ENCODE peak calls at places on chromosomes 7 and 10, in six cellular contexts. One of them, this sample, is unnamed.

GRCh38 chr7:90613088-90613498 is 17.0 kb downstream of the CDK14 start:
- DNase-seq in brain microvascular endothelial cell: no peak
- DNase-seq in fibroblast of the aortic adventitia: peak
- DNase-seq in endothelial cell: no peak
- DNase-seq in astrocyte of the cerebellum: no peak
- DNase-seq in K562: no peak
- DNase-seq in this sample: peak

GRCh38 chr7:155722118-155722517 is 77.7 kb downstream of the RBM33 start:
- DNase-seq in brain microvascular endothelial cell: no peak
- DNase-seq in fibroblast of the aortic adventitia: no peak
- DNase-seq in endothelial cell: no peak
- DNase-seq in astrocyte of the cerebellum: no peak
- DNase-seq in K562: no peak
- DNase-seq in this sample: no peak

GRCh38 chr7:106486331-106486730 is 174.6 kb downstream of the CCDC71L start:
- DNase-seq in brain microvascular endothelial cell: no peak
- DNase-seq in fibroblast of the aortic adventitia: peak
- DNase-seq in endothelial cell: no peak
- DNase-seq in astrocyte of the cerebellum: peak
- DNase-seq in K562: no peak
- DNase-seq in this sample: no peak

GRCh38 chr7:157525501-157525915 is 188.7 kb downstream of the DNAJB6 start:
- DNase-seq in brain microvascular endothelial cell: no peak
- DNase-seq in fibroblast of the aortic adventitia: no peak
- DNase-seq in endothelial cell: no peak
- DNase-seq in astrocyte of the cerebellum: no peak
- DNase-seq in K562: peak
- DNase-seq in this sample: no peak

GRCh38 chr7:10889266-10889898 is 84.3 kb upstream of the PHF14 start:
- DNase-seq in brain microvascular endothelial cell: peak
- DNase-seq in fibroblast of the aortic adventitia: peak
- DNase-seq in endothelial cell: peak
- DNase-seq in astrocyte of the cerebellum: peak
- DNase-seq in K562: peak
- DNase-seq in this sample: peak

GRCh38 chr7:7897509-7897908 is 71.1 kb upstream of the GLCCI1 start:
- DNase-seq in brain microvascular endothelial cell: no peak
- DNase-seq in fibroblast of the aortic adventitia: no peak
- DNase-seq in endothelial cell: no peak
- DNase-seq in astrocyte of the cerebellum: no peak
- DNase-seq in K562: no peak
- DNase-seq in this sample: no peak

GRCh38 chr7:93226310-93226709 is at the start of gene HEPACAM2:
- DNase-seq in brain microvascular endothelial cell: no peak
- DNase-seq in fibroblast of the aortic adventitia: no peak
- DNase-seq in endothelial cell: no peak
- DNase-seq in astrocyte of the cerebellum: no peak
- DNase-seq in K562: no peak
- DNase-seq in this sample: no peak

GRCh38 chr10:86668297-86669165 is at the start of gene LDB3:
- DNase-seq in brain microvascular endothelial cell: peak
- DNase-seq in fibroblast of the aortic adventitia: no peak
- DNase-seq in endothelial cell: no peak
- DNase-seq in astrocyte of the cerebellum: no peak
- DNase-seq in K562: no peak
- DNase-seq in this sample: no peak

GRCh38 chr7:66142996-66143395 is 28.3 kb downstream of the CRCP start:
- DNase-seq in brain microvascular endothelial cell: no peak
- DNase-seq in fibroblast of the aortic adventitia: no peak
- DNase-seq in endothelial cell: no peak
- DNase-seq in astrocyte of the cerebellum: no peak
- DNase-seq in K562: no peak
- DNase-seq in this sample: no peak

GRCh38 chr10:119494224-119495060 is 48.1 kb downstream of the RGS10 start:
- DNase-seq in brain microvascular endothelial cell: no peak
- DNase-seq in fibroblast of the aortic adventitia: peak
- DNase-seq in endothelial cell: no peak
- DNase-seq in astrocyte of the cerebellum: no peak
- DNase-seq in K562: no peak
- DNase-seq in this sample: no peak

GRCh38 chr10:119025336-119025735 is 4.2 kb upstream of the NANOS1 start:
- DNase-seq in brain microvascular endothelial cell: peak
- DNase-seq in fibroblast of the aortic adventitia: peak
- DNase-seq in endothelial cell: no peak
- DNase-seq in astrocyte of the cerebellum: peak
- DNase-seq in K562: no peak
- DNase-seq in this sample: no peak

GRCh38 chr7:67470256-67470751 is 473.7 kb downstream of the TYW1 start:
- DNase-seq in brain microvascular endothelial cell: no peak
- DNase-seq in fibroblast of the aortic adventitia: no peak
- DNase-seq in endothelial cell: no peak
- DNase-seq in astrocyte of the cerebellum: no peak
- DNase-seq in K562: no peak
- DNase-seq in this sample: no peak

GRCh38 chr10:47246409-47247189 is 53.4 kb upstream of the GDF10 start:
- DNase-seq in brain microvascular endothelial cell: no peak
- DNase-seq in fibroblast of the aortic adventitia: no peak
- DNase-seq in endothelial cell: no peak
- DNase-seq in astrocyte of the cerebellum: no peak
- DNase-seq in K562: no peak
- DNase-seq in this sample: no peak

DNA sequence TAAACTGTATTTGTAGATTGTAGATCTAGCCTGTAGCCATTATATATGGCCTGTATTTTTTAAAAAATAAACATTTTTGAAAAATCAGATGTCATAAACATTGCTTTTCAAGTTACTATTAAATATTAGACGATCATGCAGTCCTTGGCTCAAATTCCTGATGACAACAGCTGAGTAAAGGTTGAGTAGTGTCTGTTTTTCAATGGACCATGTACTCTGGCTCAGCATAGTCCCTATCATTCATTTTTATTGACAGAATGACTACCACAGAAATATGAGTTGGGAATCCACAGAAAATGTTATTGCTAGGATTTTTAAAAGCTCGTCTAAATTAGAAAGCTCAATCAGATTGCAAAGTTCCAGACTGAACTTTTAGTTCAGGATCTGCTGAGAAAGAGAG is 145.4 kb downstream of the SORCS1 start:
- DNase-seq in brain microvascular endothelial cell: no peak
- DNase-seq in fibroblast of the aortic adventitia: no peak
- DNase-seq in endothelial cell: no peak
- DNase-seq in astrocyte of the cerebellum: no peak
- DNase-seq in K562: no peak
- DNase-seq in this sample: no peak
- TF ChIP-seq CTCF in brain microvascular endothelial cell: no peak
- TF ChIP-seq CTCF in fibroblast of the aortic adventitia: no peak
- TF ChIP-seq CTCF in endothelial cell: no peak
- TF ChIP-seq CTCF in astrocyte of the cerebellum: no peak
- TF ChIP-seq CTCF in K562: no peak
- TF ChIP-seq CTCF in this sample: no peak

GRCh38 chr7:49850921-49851613 is 77.6 kb downstream of the VWC2 start:
- DNase-seq in brain microvascular endothelial cell: no peak
- DNase-seq in fibroblast of the aortic adventitia: no peak
- DNase-seq in endothelial cell: no peak
- DNase-seq in astrocyte of the cerebellum: no peak
- DNase-seq in K562: no peak
- DNase-seq in this sample: no peak
- TF ChIP-seq CTCF in brain microvascular endothelial cell: no peak
- TF ChIP-seq CTCF in fibroblast of the aortic adventitia: no peak
- TF ChIP-seq CTCF in endothelial cell: no peak
- TF ChIP-seq CTCF in astrocyte of the cerebellum: no peak
- TF ChIP-seq CTCF in K562: no peak
- TF ChIP-seq CTCF in this sample: no peak

GRCh38 chr10:16902606-16903005 is 85.4 kb upstream of the RSU1 start:
- DNase-seq in brain microvascular endothelial cell: no peak
- DNase-seq in fibroblast of the aortic adventitia: no peak
- DNase-seq in endothelial cell: no peak
- DNase-seq in astrocyte of the cerebellum: no peak
- DNase-seq in K562: no peak
- DNase-seq in this sample: peak
- TF ChIP-seq CTCF in brain microvascular endothelial cell: no peak
- TF ChIP-seq CTCF in fibroblast of the aortic adventitia: no peak
- TF ChIP-seq CTCF in endothelial cell: no peak
- TF ChIP-seq CTCF in astrocyte of the cerebellum: no peak
- TF ChIP-seq CTCF in K562: no peak
- TF ChIP-seq CTCF in this sample: no peak

GRCh38 chr10:19811517-19811916 is 4.7 kb upstream of the PLXDC2 start:
- DNase-seq in brain microvascular endothelial cell: peak
- DNase-seq in fibroblast of the aortic adventitia: peak
- DNase-seq in endothelial cell: peak
- DNase-seq in astrocyte of the cerebellum: peak
- DNase-seq in K562: no peak
- DNase-seq in this sample: no peak
- TF ChIP-seq CTCF in brain microvascular endothelial cell: peak
- TF ChIP-seq CTCF in fibroblast of the aortic adventitia: peak
- TF ChIP-seq CTCF in endothelial cell: no peak
- TF ChIP-seq CTCF in astrocyte of the cerebellum: peak
- TF ChIP-seq CTCF in K562: no peak
- TF ChIP-seq CTCF in this sample: no peak

GRCh38 chr7:4739528-4739992 is 35.9 kb upstream of the AP5Z1 start:
- DNase-seq in brain microvascular endothelial cell: peak
- DNase-seq in fibroblast of the aortic adventitia: peak
- DNase-seq in endothelial cell: no peak
- DNase-seq in astrocyte of the cerebellum: no peak
- DNase-seq in K562: peak
- DNase-seq in this sample: peak
- TF ChIP-seq CTCF in brain microvascular endothelial cell: peak
- TF ChIP-seq CTCF in fibroblast of the aortic adventitia: peak
- TF ChIP-seq CTCF in endothelial cell: no peak
- TF ChIP-seq CTCF in astrocyte of the cerebellum: peak
- TF ChIP-seq CTCF in K562: peak
- TF ChIP-seq CTCF in this sample: no peak

GRCh38 chr7:17988858-17989257 is 38.8 kb downstream of the PRPS1L1 start:
- DNase-seq in brain microvascular endothelial cell: no peak
- DNase-seq in fibroblast of the aortic adventitia: no peak
- DNase-seq in endothelial cell: no peak
- DNase-seq in astrocyte of the cerebellum: no peak
- DNase-seq in K562: no peak
- DNase-seq in this sample: no peak

GRCh38 chr7:17990761-17991160 is 36.9 kb downstream of the PRPS1L1 start:
- DNase-seq in brain microvascular endothelial cell: no peak
- DNase-seq in fibroblast of the aortic adventitia: no peak
- DNase-seq in endothelial cell: no peak
- DNase-seq in astrocyte of the cerebellum: no peak
- DNase-seq in K562: no peak
- DNase-seq in this sample: no peak

GRCh38 chr7:17991866-17992648 is 35.6 kb downstream of the PRPS1L1 start:
- DNase-seq in brain microvascular endothelial cell: no peak
- DNase-seq in fibroblast of the aortic adventitia: peak
- DNase-seq in endothelial cell: peak
- DNase-seq in astrocyte of the cerebellum: no peak
- DNase-seq in K562: no peak
- DNase-seq in this sample: peak

GRCh38 chr7:17988136-17988535 is 39.5 kb downstream of the PRPS1L1 start:
- DNase-seq in brain microvascular endothelial cell: no peak
- DNase-seq in fibroblast of the aortic adventitia: no peak
- DNase-seq in endothelial cell: no peak
- DNase-seq in astrocyte of the cerebellum: no peak
- DNase-seq in K562: no peak
- DNase-seq in this sample: no peak

GRCh38 chr7:17989546-17989945 is 38.1 kb downstream of the PRPS1L1 start:
- DNase-seq in brain microvascular endothelial cell: peak
- DNase-seq in fibroblast of the aortic adventitia: no peak
- DNase-seq in endothelial cell: no peak
- DNase-seq in astrocyte of the cerebellum: no peak
- DNase-seq in K562: no peak
- DNase-seq in this sample: no peak
- TF ChIP-seq CTCF in brain microvascular endothelial cell: no peak
- TF ChIP-seq CTCF in fibroblast of the aortic adventitia: no peak
- TF ChIP-seq CTCF in endothelial cell: no peak
- TF ChIP-seq CTCF in astrocyte of the cerebellum: no peak
- TF ChIP-seq CTCF in K562: no peak
- TF ChIP-seq CTCF in this sample: no peak